ENCODE peak calls at places on chromosomes 3 and 15, in ten cellular contexts. One of them, this sample, is unnamed.

GRCh38 chr3:32154180-32154579 is 47.8 kb downstream of the GPD1L start:
- DNase-seq in endodermal cell: peak
- DNase-seq in choroid plexus epithelial cell: peak
- DNase-seq in A673: no peak
- DNase-seq in left ventricle myocardium inferior: no peak
- DNase-seq in OCI-LY7: peak
- DNase-seq in CD8-positive, alpha-beta T cell: no peak
- DNase-seq in cardiac fibroblast: peak
- DNase-seq in A549: no peak
- DNase-seq in BJ: no peak
- DNase-seq in this sample: no peak

GRCh38 chr3:117510396-117510795 is 800.8 kb downstream of the TUSC7 start:
- DNase-seq in choroid plexus epithelial cell: peak
- DNase-seq in CD8-positive, alpha-beta T cell: no peak
- DNase-seq in BJ: peak
- DNase-seq in A549: no peak
- DNase-seq in A673: no peak
- DNase-seq in cardiac fibroblast: no peak
- DNase-seq in endodermal cell: no peak
- DNase-seq in left ventricle myocardium inferior: no peak
- DNase-seq in OCI-LY7: no peak
- DNase-seq in this sample: no peak

GRCh38 chr3:117439812-117440211 is 730.2 kb downstream of the TUSC7 start:
- DNase-seq in CD8-positive, alpha-beta T cell: no peak
- DNase-seq in OCI-LY7: no peak
- DNase-seq in cardiac fibroblast: peak
- DNase-seq in BJ: no peak
- DNase-seq in A673: peak
- DNase-seq in A549: peak
- DNase-seq in choroid plexus epithelial cell: peak
- DNase-seq in endodermal cell: peak
- DNase-seq in left ventricle myocardium inferior: no peak
- DNase-seq in this sample: no peak

GRCh38 chr3:25820372-25820771 is 30.5 kb downstream of the OXSM start:
- DNase-seq in OCI-LY7: no peak
- DNase-seq in left ventricle myocardium inferior: no peak
- DNase-seq in endodermal cell: peak
- DNase-seq in CD8-positive, alpha-beta T cell: no peak
- DNase-seq in BJ: peak
- DNase-seq in A673: peak
- DNase-seq in cardiac fibroblast: peak
- DNase-seq in A549: no peak
- DNase-seq in choroid plexus epithelial cell: peak
- DNase-seq in this sample: no peak

GRCh38 chr15:52496776-52497470 is 31.8 kb downstream of the MYO5A start:
- DNase-seq in CD8-positive, alpha-beta T cell: no peak
- DNase-seq in cardiac fibroblast: peak
- DNase-seq in endodermal cell: no peak
- DNase-seq in left ventricle myocardium inferior: no peak
- DNase-seq in choroid plexus epithelial cell: no peak
- DNase-seq in OCI-LY7: no peak
- DNase-seq in A673: no peak
- DNase-seq in A549: no peak
- DNase-seq in BJ: peak
- DNase-seq in this sample: no peak

GRCh38 chr3:115022835-115023398 is 124.2 kb downstream of the ZBTB20 start:
- DNase-seq in CD8-positive, alpha-beta T cell: no peak
- DNase-seq in A549: no peak
- DNase-seq in endodermal cell: no peak
- DNase-seq in left ventricle myocardium inferior: no peak
- DNase-seq in OCI-LY7: no peak
- DNase-seq in A673: no peak
- DNase-seq in BJ: no peak
- DNase-seq in cardiac fibroblast: peak
- DNase-seq in choroid plexus epithelial cell: no peak
- DNase-seq in this sample: no peak

GRCh38 chr15:45612790-45613415 is 21.9 kb upstream of the SQOR start:
- DNase-seq in endodermal cell: peak
- DNase-seq in BJ: no peak
- DNase-seq in A549: no peak
- DNase-seq in A673: no peak
- DNase-seq in cardiac fibroblast: peak
- DNase-seq in left ventricle myocardium inferior: no peak
- DNase-seq in OCI-LY7: no peak
- DNase-seq in CD8-positive, alpha-beta T cell: no peak
- DNase-seq in choroid plexus epithelial cell: peak
- DNase-seq in this sample: no peak

GRCh38 chr3:196012481-196012880 is 69.4 kb downstream of the TFRC start:
- DNase-seq in endodermal cell: no peak
- DNase-seq in A549: no peak
- DNase-seq in BJ: no peak
- DNase-seq in cardiac fibroblast: peak
- DNase-seq in CD8-positive, alpha-beta T cell: no peak
- DNase-seq in OCI-LY7: no peak
- DNase-seq in left ventricle myocardium inferior: no peak
- DNase-seq in choroid plexus epithelial cell: peak
- DNase-seq in A673: no peak
- DNase-seq in this sample: no peak

GRCh38 chr3:58353722-58354553 is 21.2 kb downstream of the PXK start:
- DNase-seq in left ventricle myocardium inferior: no peak
- DNase-seq in A549: no peak
- DNase-seq in BJ: no peak
- DNase-seq in choroid plexus epithelial cell: peak
- DNase-seq in endodermal cell: no peak
- DNase-seq in A673: no peak
- DNase-seq in CD8-positive, alpha-beta T cell: no peak
- DNase-seq in OCI-LY7: peak
- DNase-seq in cardiac fibroblast: peak
- DNase-seq in this sample: no peak

GRCh38 chr3:113614402-113614801 is 82.0 kb downstream of the USF3 start:
- DNase-seq in left ventricle myocardium inferior: no peak
- DNase-seq in CD8-positive, alpha-beta T cell: no peak
- DNase-seq in choroid plexus epithelial cell: peak
- DNase-seq in A673: no peak
- DNase-seq in cardiac fibroblast: peak
- DNase-seq in OCI-LY7: no peak
- DNase-seq in BJ: no peak
- DNase-seq in endodermal cell: no peak
- DNase-seq in A549: no peak
- DNase-seq in this sample: no peak

GRCh38 chr3:37086918-37087317 is 87.5 kb downstream of the LRRFIP2 start:
- DNase-seq in cardiac fibroblast: no peak
- DNase-seq in left ventricle myocardium inferior: no peak
- DNase-seq in BJ: no peak
- DNase-seq in OCI-LY7: no peak
- DNase-seq in endodermal cell: no peak
- DNase-seq in choroid plexus epithelial cell: no peak
- DNase-seq in CD8-positive, alpha-beta T cell: no peak
- DNase-seq in A673: no peak
- DNase-seq in A549: no peak
- DNase-seq in this sample: no peak

GRCh38 chr3:86828751-86829150 is 162.2 kb downstream of the VGLL3 start:
- DNase-seq in OCI-LY7: no peak
- DNase-seq in A673: no peak
- DNase-seq in left ventricle myocardium inferior: no peak
- DNase-seq in BJ: no peak
- DNase-seq in CD8-positive, alpha-beta T cell: no peak
- DNase-seq in cardiac fibroblast: no peak
- DNase-seq in choroid plexus epithelial cell: no peak
- DNase-seq in A549: no peak
- DNase-seq in endodermal cell: no peak
- DNase-seq in this sample: no peak

GRCh38 chr3:46903341-46904302 is 26.1 kb downstream of the PTH1R start:
- DNase-seq in cardiac fibroblast: peak
- DNase-seq in OCI-LY7: no peak
- DNase-seq in endodermal cell: no peak
- DNase-seq in choroid plexus epithelial cell: peak
- DNase-seq in CD8-positive, alpha-beta T cell: no peak
- DNase-seq in A549: no peak
- DNase-seq in A673: no peak
- DNase-seq in BJ: no peak
- DNase-seq in left ventricle myocardium inferior: no peak
- DNase-seq in this sample: peak

GRCh38 chr3:33008282-33008681 is 56.8 kb downstream of the CCR4 start:
- DNase-seq in CD8-positive, alpha-beta T cell: no peak
- DNase-seq in A549: no peak
- DNase-seq in choroid plexus epithelial cell: no peak
- DNase-seq in BJ: no peak
- DNase-seq in OCI-LY7: peak
- DNase-seq in cardiac fibroblast: no peak
- DNase-seq in left ventricle myocardium inferior: no peak
- DNase-seq in endodermal cell: no peak
- DNase-seq in A673: no peak
- DNase-seq in this sample: no peak

GRCh38 chr3:158788446-158788845 is 13.4 kb upstream of the MFSD1 start:
- DNase-seq in BJ: no peak
- DNase-seq in CD8-positive, alpha-beta T cell: no peak
- DNase-seq in A673: no peak
- DNase-seq in A549: no peak
- DNase-seq in endodermal cell: no peak
- DNase-seq in OCI-LY7: no peak
- DNase-seq in left ventricle myocardium inferior: no peak
- DNase-seq in cardiac fibroblast: peak
- DNase-seq in choroid plexus epithelial cell: no peak
- DNase-seq in this sample: no peak

GRCh38 chr15:31128919-31129768 is 27.6 kb upstream of the TRPM1 start:
- DNase-seq in choroid plexus epithelial cell: peak
- DNase-seq in endodermal cell: peak
- DNase-seq in OCI-LY7: peak
- DNase-seq in A549: peak
- DNase-seq in cardiac fibroblast: peak
- DNase-seq in left ventricle myocardium inferior: peak
- DNase-seq in BJ: no peak
- DNase-seq in A673: peak
- DNase-seq in CD8-positive, alpha-beta T cell: peak
- DNase-seq in this sample: peak

GRCh38 chr3:14764331-14765064 is 54.3 kb upstream of the FGD5 start:
- DNase-seq in choroid plexus epithelial cell: peak
- DNase-seq in left ventricle myocardium inferior: no peak
- DNase-seq in CD8-positive, alpha-beta T cell: no peak
- DNase-seq in A673: no peak
- DNase-seq in endodermal cell: no peak
- DNase-seq in OCI-LY7: no peak
- DNase-seq in cardiac fibroblast: peak
- DNase-seq in A549: no peak
- DNase-seq in BJ: no peak
- DNase-seq in this sample: no peak

GRCh38 chr3:16614033-16615031 is 9.1 kb upstream of the DAZL start:
- DNase-seq in left ventricle myocardium inferior: no peak
- DNase-seq in cardiac fibroblast: no peak
- DNase-seq in A673: no peak
- DNase-seq in choroid plexus epithelial cell: no peak
- DNase-seq in A549: no peak
- DNase-seq in BJ: no peak
- DNase-seq in OCI-LY7: no peak
- DNase-seq in endodermal cell: no peak
- DNase-seq in CD8-positive, alpha-beta T cell: no peak
- DNase-seq in this sample: no peak

GRCh38 chr3:12838179-12838965 is 3.0 kb downstream of the RPL32 start:
- DNase-seq in left ventricle myocardium inferior: no peak
- DNase-seq in endodermal cell: no peak
- DNase-seq in A549: no peak
- DNase-seq in A673: no peak
- DNase-seq in choroid plexus epithelial cell: peak
- DNase-seq in BJ: no peak
- DNase-seq in cardiac fibroblast: no peak
- DNase-seq in CD8-positive, alpha-beta T cell: no peak
- DNase-seq in OCI-LY7: no peak
- DNase-seq in this sample: no peak
- H3K4me3 ChIP-seq in left ventricle myocardium inferior: no peak
- H3K4me3 ChIP-seq in endodermal cell: peak
- H3K4me3 ChIP-seq in A549: peak
- H3K4me3 ChIP-seq in A673: peak
- H3K4me3 ChIP-seq in choroid plexus epithelial cell: no peak
- H3K4me3 ChIP-seq in BJ: no peak
- H3K4me3 ChIP-seq in cardiac fibroblast: no peak
- H3K4me3 ChIP-seq in CD8-positive, alpha-beta T cell: no peak
- H3K4me3 ChIP-seq in OCI-LY7: peak
- H3K4me3 ChIP-seq in this sample: no peak

GRCh38 chr15:28873585-28874139 is 12.1 kb upstream of the APBA2 start:
- DNase-seq in left ventricle myocardium inferior: no peak
- DNase-seq in BJ: no peak
- DNase-seq in CD8-positive, alpha-beta T cell: peak
- DNase-seq in endodermal cell: no peak
- DNase-seq in cardiac fibroblast: no peak
- DNase-seq in choroid plexus epithelial cell: peak
- DNase-seq in A549: no peak
- DNase-seq in A673: no peak
- DNase-seq in OCI-LY7: no peak
- DNase-seq in this sample: no peak
- TF ChIP-seq CTCF in left ventricle myocardium inferior: no peak
- TF ChIP-seq CTCF in BJ: peak
- TF ChIP-seq CTCF in CD8-positive, alpha-beta T cell: peak
- TF ChIP-seq CTCF in endodermal cell: no peak
- TF ChIP-seq CTCF in cardiac fibroblast: no peak
- TF ChIP-seq CTCF in choroid plexus epithelial cell: peak
- TF ChIP-seq CTCF in A549: no peak
- TF ChIP-seq CTCF in A673: no peak
- TF ChIP-seq CTCF in OCI-LY7: no peak
- TF ChIP-seq CTCF in this sample: no peak

GRCh38 chr3:180829409-180830405 is 82.8 kb upstream of the FXR1 start:
- DNase-seq in cardiac fibroblast: no peak
- DNase-seq in OCI-LY7: no peak
- DNase-seq in A549: no peak
- DNase-seq in endodermal cell: no peak
- DNase-seq in choroid plexus epithelial cell: no peak
- DNase-seq in BJ: no peak
- DNase-seq in CD8-positive, alpha-beta T cell: no peak
- DNase-seq in left ventricle myocardium inferior: no peak
- DNase-seq in A673: no peak
- DNase-seq in this sample: no peak
- H3K4me3 ChIP-seq in cardiac fibroblast: no peak
- H3K4me3 ChIP-seq in OCI-LY7: no peak
- H3K4me3 ChIP-seq in A549: no peak
- H3K4me3 ChIP-seq in endodermal cell: no peak
- H3K4me3 ChIP-seq in choroid plexus epithelial cell: no peak
- H3K4me3 ChIP-seq in BJ: no peak
- H3K4me3 ChIP-seq in CD8-positive, alpha-beta T cell: no peak
- H3K4me3 ChIP-seq in left ventricle myocardium inferior: no peak
- H3K4me3 ChIP-seq in A673: no peak
- H3K4me3 ChIP-seq in this sample: no peak

DNA sequence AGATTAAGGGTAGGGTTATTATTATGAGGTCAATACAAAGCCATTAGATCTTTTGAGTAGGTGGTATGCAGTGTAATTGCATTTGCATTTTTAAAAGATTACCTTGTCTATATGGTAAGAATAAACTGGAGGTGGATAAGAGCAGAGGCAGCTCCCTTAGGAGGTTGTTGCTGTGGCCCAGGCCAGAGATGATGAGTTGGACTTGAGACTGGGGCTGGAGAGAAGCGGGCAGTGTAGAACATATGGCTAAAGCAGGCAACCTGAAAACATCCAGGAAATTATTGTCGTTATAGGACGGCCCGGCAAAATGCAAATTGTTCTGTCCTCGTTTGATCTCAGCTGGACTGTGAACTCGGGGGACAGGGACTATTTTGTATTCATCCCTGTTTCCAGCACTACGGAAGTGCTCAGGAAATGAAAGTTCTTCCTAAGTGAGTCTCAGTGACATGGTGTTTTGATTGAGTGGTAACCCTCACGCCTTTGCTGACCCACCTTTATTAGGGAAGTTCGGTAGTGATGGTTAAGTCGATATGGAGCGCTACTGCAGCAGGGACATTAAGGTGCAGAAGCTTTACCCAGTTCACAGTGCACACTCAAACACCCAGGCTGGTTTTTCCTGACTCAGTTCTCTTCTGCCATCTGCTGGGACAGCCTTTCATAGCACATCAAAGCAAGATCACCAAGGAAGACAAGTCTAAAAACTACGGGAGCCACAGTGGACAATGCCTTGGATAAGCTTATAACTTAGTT is 27.2 kb upstream of the VPS33B start:
- DNase-seq in OCI-LY7: peak
- DNase-seq in left ventricle myocardium inferior: no peak
- DNase-seq in A673: peak
- DNase-seq in BJ: no peak
- DNase-seq in CD8-positive, alpha-beta T cell: no peak
- DNase-seq in A549: peak
- DNase-seq in endodermal cell: peak
- DNase-seq in choroid plexus epithelial cell: peak
- DNase-seq in cardiac fibroblast: peak
- DNase-seq in this sample: no peak
- TF ChIP-seq CTCF in OCI-LY7: peak
- TF ChIP-seq CTCF in left ventricle myocardium inferior: peak
- TF ChIP-seq CTCF in A673: peak
- TF ChIP-seq CTCF in BJ: peak
- TF ChIP-seq CTCF in CD8-positive, alpha-beta T cell: peak
- TF ChIP-seq CTCF in A549: peak
- TF ChIP-seq CTCF in endodermal cell: peak
- TF ChIP-seq CTCF in choroid plexus epithelial cell: peak
- TF ChIP-seq CTCF in cardiac fibroblast: peak
- TF ChIP-seq CTCF in this sample: peak